ENCODE peak calls at places on chromosomes 6 and 20, in six cellular contexts. W, K, J, D, A and L are unnamed samples.
A peak's percentile ranks its signal among the peaks of the same experiment; 100 is the strongest.

GRCh38 chr20:20926222-20926905 is 179.8 kb downstream of the LINC00237 start:
- DNase-seq in D (no peak), W (no peak), J (no peak), A (no peak), K (peak; percentile 45), L (no peak)

GRCh38 chr6:12955996-12956395 is 239.4 kb downstream of the PHACTR1 start:
- DNase-seq in D (no peak), A (no peak), W (no peak), K (no peak), J (no peak), L (no peak)

GRCh38 chr6:17633465-17634188 is 33.5 kb downstream of the FAM8A1 start:
- DNase-seq in D (no peak), K (no peak), W (no peak), A (no peak), J (no peak), L (no peak)

GRCh38 chr20:60262967-60263603 is 304.9 kb downstream of the CDH26 start:
- DNase-seq in K (peak; percentile 77), D (peak; percentile 27), A (peak; percentile 15), W (no peak), J (peak; percentile 88), L (no peak)

GRCh38 chr6:31762356-31762755 is at the start of gene SAPCD1:
- DNase-seq in D (no peak), W (no peak), K (no peak), A (no peak), J (no peak), L (no peak)

GRCh38 chr6:134041093-134041492 is 11.3 kb downstream of the SLC2A12 start:
- DNase-seq in D (no peak), J (no peak), A (no peak), W (peak; percentile 82), K (no peak), L (peak; percentile 61)

GRCh38 chr6:11711994-11712698 is 66.5 kb downstream of the ADTRP start:
- DNase-seq in A (no peak), W (peak; percentile 34), D (no peak), J (no peak), K (no peak), L (peak; percentile 24)

GRCh38 chr20:24303393-24303792 is 166.0 kb upstream of the SYNDIG1 start:
- DNase-seq in W (no peak), J (no peak), D (no peak), A (no peak), K (no peak), L (no peak)

GRCh38 chr6:42448906-42449659 is 2.6 kb downstream of the TRERF1 start:
- DNase-seq in A (no peak), W (no peak), D (no peak), J (no peak), K (no peak), L (no peak)

GRCh38 chr20:63206878-63207277 is 9.1 kb downstream of the YTHDF1 start:
- DNase-seq in K (no peak), D (no peak), W (peak; percentile 17), A (no peak), J (no peak), L (peak; percentile 49)

GRCh38 chr6:158047120-158047518 is 65.5 kb downstream of the SYNJ2 start:
- DNase-seq in J (no peak), D (no peak), A (no peak), K (no peak), W (peak; percentile 59), L (no peak)

GRCh38 chr6:33750244-33750991 is 3.7 kb upstream of the IP6K3 start:
- DNase-seq in W (no peak), D (no peak), K (no peak), J (no peak), A (no peak), L (peak; percentile 56)

GRCh38 chr6:37006793-37007339 is 1.4 kb downstream of the FGD2 start:
- DNase-seq in K (no peak), A (peak; percentile 21), W (peak; percentile 31), J (no peak), D (no peak), L (peak; percentile 27)

GRCh38 chr6:88477411-88477810 is 311.3 kb upstream of the CNR1 start:
- DNase-seq in J (no peak), W (no peak), K (no peak), D (no peak), A (no peak), L (no peak)

GRCh38 chr6:20875369-20875963 is 341.2 kb downstream of the CDKAL1 start:
- DNase-seq in W (peak; percentile 45), D (no peak), A (no peak), J (no peak), K (no peak), L (peak; percentile 51)

GRCh38 chr20:8602389-8603116 is 466.3 kb upstream of the PLCB4 start:
- DNase-seq in K (no peak), A (no peak), W (peak; percentile 16), J (no peak), D (no peak), L (peak; percentile 31)

GRCh38 chr6:15249371-15250019 is 3.6 kb downstream of the JARID2 start:
- DNase-seq in D (no peak), J (no peak), W (no peak), K (no peak), A (no peak), L (no peak)

GRCh38 chr6:112331306-112331705 is 15.8 kb upstream of the RFPL4B start:
- DNase-seq in D (no peak), W (no peak), A (no peak), J (no peak), K (no peak), L (no peak)

DNA sequence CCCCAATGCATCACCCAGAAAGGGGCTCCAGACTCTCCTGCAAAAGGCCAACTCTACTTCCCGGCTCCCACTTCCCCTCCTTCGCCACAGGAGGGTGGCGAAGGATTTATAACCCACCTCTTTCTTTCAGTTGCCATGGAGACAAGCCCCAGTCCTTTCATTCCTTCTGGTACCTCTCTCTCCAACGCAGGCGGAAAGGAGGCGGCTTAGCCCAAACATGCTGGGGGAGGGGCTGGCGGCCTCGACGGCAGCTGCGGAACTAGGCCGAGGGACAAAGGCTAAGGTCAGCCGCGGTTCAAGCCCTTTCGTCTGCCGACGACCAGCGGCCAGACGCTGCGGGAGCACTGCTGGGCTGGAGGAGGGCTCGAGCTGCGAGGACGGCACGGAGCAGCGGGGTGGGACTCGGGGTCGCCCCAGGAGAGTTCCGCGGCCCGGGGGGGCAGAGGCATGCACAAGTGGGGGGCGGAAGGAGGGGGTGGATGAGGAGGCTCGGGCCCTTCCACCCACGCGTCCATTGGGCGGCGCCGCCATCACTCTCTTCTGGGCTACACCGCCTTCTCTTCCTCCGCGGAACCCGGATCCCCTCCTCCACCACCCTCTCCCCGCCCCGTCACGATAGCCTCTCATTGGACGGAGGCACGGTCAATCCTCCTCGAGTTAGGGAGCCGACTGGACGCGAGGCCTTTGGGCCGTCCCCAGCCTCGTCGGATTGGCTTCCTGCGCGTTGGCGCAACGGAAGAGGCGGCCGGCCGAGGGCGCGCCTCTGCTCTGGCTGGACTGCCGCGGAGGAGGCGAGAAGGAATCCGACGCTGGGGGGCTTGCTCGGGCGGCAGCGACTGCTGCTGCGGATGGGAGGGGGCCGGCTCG is at the start of gene PANK2:
- DNase-seq in A (peak; percentile 98), W (peak; percentile 98), D (peak; percentile 99), K (peak; percentile 99), J (peak; percentile 98), L (peak; percentile 99)
- H2AK5ac ChIP-seq in A (peak within 1 kb of the TSS; percentile 89), W (peak within 1 kb of the TSS; percentile 90), D (peak within 1 kb of the TSS; percentile 72), K (peak within 1 kb of the TSS; percentile 1), J (no peak within 1 kb of the TSS), L (peak within 1 kb of the TSS; percentile 59)

DNA sequence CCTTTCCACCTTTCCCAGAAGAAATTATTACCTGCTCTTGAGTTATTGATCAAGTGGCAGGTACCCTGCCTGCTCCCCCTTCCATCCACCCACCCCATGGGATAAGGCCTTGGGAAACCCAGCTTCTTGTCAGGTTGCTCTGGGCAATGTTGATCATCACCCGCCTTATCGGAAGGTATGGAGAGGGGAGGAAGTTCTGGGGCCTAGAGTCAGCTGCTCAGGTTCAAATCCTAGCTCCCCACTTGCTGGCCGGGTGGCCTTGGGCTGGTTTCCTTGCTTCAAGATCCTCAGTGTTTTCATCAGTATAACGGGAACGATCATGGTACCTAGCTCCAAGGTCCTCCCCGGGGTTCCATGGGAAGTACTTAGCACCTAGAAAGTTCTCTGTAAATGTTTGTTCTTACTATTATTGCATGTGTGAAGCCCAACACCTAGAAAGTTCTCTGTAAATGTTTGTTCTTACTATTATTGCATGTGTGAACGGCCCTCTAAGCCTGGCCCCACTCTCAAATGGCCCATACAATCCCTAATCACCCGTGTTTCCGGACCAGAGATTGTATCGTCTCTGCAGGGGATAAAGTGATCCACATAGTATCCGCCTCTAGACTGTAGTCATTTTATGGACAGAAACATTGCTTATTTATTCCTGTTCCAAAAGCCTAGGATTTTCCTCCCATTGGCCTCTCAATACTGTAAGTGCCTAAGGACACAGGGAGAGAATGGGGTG is 1.1 kb upstream of the PREX1 start:
- DNase-seq in A (no peak), K (no peak), D (no peak), W (no peak), J (no peak), L (no peak)
- H3K14ac ChIP-seq in A (no peak overlapping the region), K (no peak overlapping the region), D (no peak overlapping the region), W (no peak overlapping the region), J (no peak overlapping the region), L (no peak overlapping the region)

GRCh38 chr20:36604952-36605308 is 649 bp upstream of the RAB5IF start:
- DNase-seq in J (no peak), A (no peak), D (no peak), W (no peak), K (no peak), L (no peak)

GRCh38 chr20:36601546-36601945 is 4.0 kb upstream of the RAB5IF start:
- DNase-seq in D (no peak), J (no peak), W (no peak), K (no peak), A (no peak), L (no peak)

GRCh38 chr20:36607586-36608387 is 2.2 kb downstream of the RAB5IF start:
- DNase-seq in J (no peak), A (peak; percentile 86), K (no peak), D (no peak), W (no peak), L (no peak)

GRCh38 chr20:36606171-36607116 is 865 bp downstream of the RAB5IF start:
- DNase-seq in W (peak; percentile 21), J (no peak), K (no peak), A (no peak), D (no peak), L (peak; percentile 58)

DNA sequence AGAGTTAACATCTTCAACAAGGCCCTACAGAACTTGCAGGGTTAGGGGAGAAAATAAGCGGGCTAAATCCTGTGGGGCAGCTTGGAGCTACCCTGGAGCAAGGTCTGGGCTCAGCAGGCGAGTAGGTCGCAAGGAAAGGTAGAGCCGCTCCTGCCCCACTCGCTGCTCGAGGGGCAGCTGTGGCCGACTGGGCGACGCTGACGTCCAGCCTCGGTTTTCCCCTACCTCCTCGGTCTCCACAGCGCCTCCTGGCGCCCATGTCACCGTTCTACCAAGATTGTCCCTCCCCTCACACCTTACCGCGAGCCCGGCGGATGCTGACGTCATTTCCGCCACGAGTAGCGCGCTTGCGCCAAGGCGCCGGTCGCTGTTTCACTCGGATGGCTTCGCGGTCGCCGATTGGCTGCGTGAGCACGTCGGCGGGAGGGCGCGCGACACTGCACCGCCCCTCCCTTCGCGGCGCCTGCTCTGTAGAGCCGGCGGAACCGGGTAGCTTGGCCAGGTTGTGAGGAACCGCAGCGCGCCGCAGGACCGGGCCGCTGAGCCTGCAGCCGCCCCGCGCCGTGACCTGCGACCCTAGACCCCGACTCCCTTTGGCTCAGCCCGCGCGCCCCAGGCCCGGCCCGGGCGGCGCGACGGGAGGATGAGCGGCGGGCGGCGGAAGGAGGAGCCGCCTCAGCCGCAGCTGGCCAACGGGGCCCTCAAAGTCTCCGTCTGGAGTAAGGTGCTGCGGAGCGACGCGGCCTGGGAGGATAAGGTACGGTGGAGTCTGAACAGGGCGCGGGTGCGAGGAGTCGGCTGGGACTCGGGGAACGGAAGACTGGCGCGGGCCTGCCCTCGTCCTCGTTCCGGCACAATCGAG is at the start of gene RAB5IF:
- DNase-seq in J (peak; percentile 100), W (peak; percentile 98), K (peak; percentile 99), D (peak; percentile 99), A (peak; percentile 99), L (peak; percentile 98)
- H2BK5ac ChIP-seq in J (peak within 1 kb of the TSS; percentile 49), W (peak within 1 kb of the TSS; percentile 49), K (no peak within 1 kb of the TSS), D (no peak within 1 kb of the TSS), A (peak within 1 kb of the TSS; percentile 67), L (peak within 1 kb of the TSS; percentile 53)

GRCh38 chr20:297925-298754 is 770 bp downstream of the ZCCHC3 start:
- DNase-seq in J (peak; percentile 65), A (peak; percentile 50), W (peak; percentile 71), D (no peak), K (no peak), L (peak; percentile 66)
- H2AK5ac ChIP-seq in J (no peak overlapping the region), A (peak overlapping the region; percentile 80), W (peak overlapping the region; percentile 97), D (peak overlapping the region; percentile 40), K (no peak overlapping the region), L (peak overlapping the region; percentile 5)